ENCODE peak calls at places on chromosomes 16 and 17, in six cellular contexts. T, C, O, G, Q and V are unnamed samples.
A peak's percentile ranks its signal among the peaks of the same experiment; 100 is the strongest.

GRCh38 chr16:30002614-30003346 is 6.7 kb downstream of the INO80E start:
- ATAC-seq in C (no peak), T (no peak), G (no peak), O (no peak), Q (no peak), V (no peak)

GRCh38 chr16:85202631-85203461 is 90.6 kb upstream of the CIBAR2 start:
- ATAC-seq in Q (peak; percentile 73), T (peak; percentile 2), C (no peak), G (no peak), O (peak; percentile 22), V (peak; percentile 86)

GRCh38 chr16:49725651-49726050 is 130.3 kb downstream of the ZNF423 start:
- ATAC-seq in Q (no peak), O (peak; percentile 30), G (no peak), C (no peak), T (peak; percentile 48), V (no peak)

GRCh38 chr16:29825145-29826044 is 5.1 kb downstream of the MVP start:
- ATAC-seq in Q (no peak), O (peak; percentile 15), G (peak; percentile 51), T (peak; percentile 2), C (peak; percentile 56), V (peak; percentile 66)

GRCh38 chr16:80197790-80198201 is 343.0 kb upstream of the DYNLRB2 start:
- ATAC-seq in O (peak; percentile 97), Q (no peak), C (no peak), T (peak; percentile 40), G (no peak), V (no peak)

GRCh38 chr16:56708418-56708817 is 21.5 kb upstream of the NUP93 start:
- ATAC-seq in T (peak; percentile 56), O (no peak), Q (no peak), G (no peak), C (peak; percentile 35), V (no peak)

GRCh38 chr17:35051183-35051578 is 12.3 kb downstream of the RFFL start:
- ATAC-seq in Q (peak; percentile 73), T (peak; percentile 79), G (peak; percentile 85), O (no peak), C (peak; percentile 72), V (no peak)

GRCh38 chr16:86653289-86654006 is 75.1 kb downstream of the FOXL1 start:
- ATAC-seq in Q (no peak), O (no peak), G (no peak), T (no peak), C (no peak), V (no peak)

GRCh38 chr17:81030726-81031570 is 4.0 kb upstream of the BAIAP2 start:
- ATAC-seq in Q (peak; percentile 63), G (no peak), C (no peak), T (no peak), O (no peak), V (no peak)

GRCh38 chr17:57289130-57289529 is 32.8 kb downstream of the MSI2 start:
- ATAC-seq in Q (no peak), C (no peak), G (no peak), T (no peak), O (no peak), V (no peak)

GRCh38 chr17:28993645-28994426 is 12.0 kb downstream of the SEZ6 start:
- ATAC-seq in O (peak; percentile 8), Q (no peak), G (no peak), C (no peak), T (peak; percentile 5), V (no peak)

GRCh38 chr16:6510261-6510660 is 822.4 kb upstream of the RBFOX1 start:
- ATAC-seq in G (no peak), C (no peak), O (no peak), Q (no peak), T (no peak), V (no peak)

GRCh38 chr17:56557682-56558081 is 35.8 kb upstream of the NOG start:
- ATAC-seq in G (no peak), Q (no peak), O (no peak), T (no peak), C (no peak), V (no peak)

GRCh38 chr17:63804328-63804727 is 22.9 kb upstream of the PSMC5 start:
- ATAC-seq in Q (no peak), G (no peak), C (no peak), T (no peak), O (no peak), V (no peak)

GRCh38 chr16:63684702-63685101 is 1437.2 kb downstream of the CDH11 start:
- ATAC-seq in T (peak; percentile 49), C (peak; percentile 24), O (no peak), G (no peak), Q (no peak), V (no peak)

GRCh38 chr16:56344518-56345405 is 80.6 kb downstream of the AMFR start:
- ATAC-seq in C (no peak), G (peak; percentile 40), O (no peak), Q (no peak), T (peak; percentile 3), V (peak; percentile 13)

GRCh38 chr17:1153795-1154546 is 25.8 kb downstream of the ABR start:
- ATAC-seq in T (peak; percentile 55), C (no peak), G (peak; percentile 84), O (peak; percentile 66), Q (peak; percentile 9), V (peak; percentile 83)

GRCh38 chr16:85349413-85350145 is 237.3 kb upstream of the CIBAR2 start:
- ATAC-seq in G (no peak), C (no peak), O (no peak), Q (no peak), T (peak; percentile 11), V (no peak)

GRCh38 chr16:81155769-81156168 is 59.6 kb upstream of the GCSH start:
- ATAC-seq in Q (no peak), G (peak; percentile 44), T (no peak), O (peak; percentile 37), C (no peak), V (no peak)

GRCh38 chr16:19183187-19183586 is 15.1 kb downstream of the SYT17 start:
- ATAC-seq in G (no peak), T (peak; percentile 33), Q (no peak), O (no peak), C (no peak), V (no peak)

GRCh38 chr17:63722403-63722802 is 19.2 kb downstream of the STRADA start:
- ATAC-seq in Q (no peak), G (no peak), C (no peak), O (no peak), T (no peak), V (no peak)

GRCh38 chr16:51391798-51392511 is 240.9 kb upstream of the SALL1 start:
- ATAC-seq in Q (no peak), C (no peak), O (no peak), T (no peak), G (no peak), V (no peak)

GRCh38 chr17:32752934-32753333 is 124.0 kb downstream of the MYO1D start:
- ATAC-seq in O (no peak), T (no peak), G (no peak), C (no peak), Q (no peak), V (no peak)

GRCh38 chr17:63132509-63132911 is 166.5 kb downstream of the TANC2 start:
- ATAC-seq in T (no peak), C (no peak), Q (no peak), G (no peak), O (no peak), V (no peak)

GRCh38 chr16:16159662-16160061 is 63.6 kb downstream of the ABCC6 start:
- ATAC-seq in O (no peak), T (no peak), C (no peak), G (no peak), Q (no peak), V (no peak)
- H3K4me1 ChIP-seq in O (no peaks in the 10 kb centered on the region), T (no peaks in the 10 kb centered on the region), C (no peaks in the 10 kb centered on the region), G (no peaks in the 10 kb centered on the region), Q (no peaks in the 10 kb centered on the region), V (no peaks in the 10 kb centered on the region)

GRCh38 chr17:51124641-51125503 is 4.2 kb upstream of the SPAG9 start:
- ATAC-seq in T (no peak), O (no peak), C (no peak), G (no peak), Q (no peak), V (no peak)

GRCh38 chr17:51120739-51121619 is at the start of gene SPAG9:
- ATAC-seq in Q (peak; percentile 95), G (peak; percentile 73), O (peak; percentile 82), C (peak; percentile 78), T (peak; percentile 73), V (peak; percentile 93)

GRCh38 chr17:51120357-51120738 is 320 bp downstream of the SPAG9 start:
- ATAC-seq in C (peak; percentile 45), G (peak; percentile 59), T (peak; percentile 62), Q (peak; percentile 31), O (peak; percentile 45), V (peak; percentile 18)

GRCh38 chr17:51119415-51120356 is 982 bp downstream of the SPAG9 start:
- ATAC-seq in C (peak; percentile 46), O (peak; percentile 45), T (peak; percentile 56), Q (peak; percentile 0), G (peak; percentile 45), V (peak; percentile 5)

GRCh38 chr17:51121620-51122472 is 1.2 kb upstream of the SPAG9 start:
- ATAC-seq in T (peak; percentile 67), Q (peak; percentile 93), C (peak; percentile 68), O (peak; percentile 76), G (peak; percentile 86), V (peak; percentile 82)
- TF ChIP-seq EP300 in T (peak; percentile 40), Q (no peak), C (peak; percentile 63), O (peak; percentile 32), G (peak; percentile 84), V (no peak)

GRCh38 chr17:73901249-73901648 is 257.0 kb upstream of the SDK2 start:
- ATAC-seq in C (no peak), O (no peak), T (no peak), G (no peak), Q (no peak), V (no peak)

GRCh38 chr17:73901661-73902415 is 257.6 kb upstream of the SDK2 start:
- ATAC-seq in G (peak; percentile 34), Q (peak; percentile 66), O (no peak), C (no peak), T (no peak), V (no peak)

GRCh38 chr17:73900516-73900915 is 256.3 kb upstream of the SDK2 start:
- ATAC-seq in T (peak; percentile 66), O (no peak), Q (no peak), G (no peak), C (no peak), V (no peak)

GRCh38 chr17:73899839-73900238 is 255.6 kb upstream of the SDK2 start:
- ATAC-seq in Q (no peak), O (no peak), T (no peak), G (no peak), C (no peak), V (no peak)

GRCh38 chr17:73902416-73903181 is 258.4 kb upstream of the SDK2 start:
- ATAC-seq in G (no peak), C (no peak), Q (no peak), T (no peak), O (no peak), V (no peak)
- H3K4me3 ChIP-seq in G (no peak overlapping the region), C (no peak overlapping the region), Q (peak overlapping the region; percentile 52), T (no peak overlapping the region), O (no peak overlapping the region), V (no peak overlapping the region)

DNA sequence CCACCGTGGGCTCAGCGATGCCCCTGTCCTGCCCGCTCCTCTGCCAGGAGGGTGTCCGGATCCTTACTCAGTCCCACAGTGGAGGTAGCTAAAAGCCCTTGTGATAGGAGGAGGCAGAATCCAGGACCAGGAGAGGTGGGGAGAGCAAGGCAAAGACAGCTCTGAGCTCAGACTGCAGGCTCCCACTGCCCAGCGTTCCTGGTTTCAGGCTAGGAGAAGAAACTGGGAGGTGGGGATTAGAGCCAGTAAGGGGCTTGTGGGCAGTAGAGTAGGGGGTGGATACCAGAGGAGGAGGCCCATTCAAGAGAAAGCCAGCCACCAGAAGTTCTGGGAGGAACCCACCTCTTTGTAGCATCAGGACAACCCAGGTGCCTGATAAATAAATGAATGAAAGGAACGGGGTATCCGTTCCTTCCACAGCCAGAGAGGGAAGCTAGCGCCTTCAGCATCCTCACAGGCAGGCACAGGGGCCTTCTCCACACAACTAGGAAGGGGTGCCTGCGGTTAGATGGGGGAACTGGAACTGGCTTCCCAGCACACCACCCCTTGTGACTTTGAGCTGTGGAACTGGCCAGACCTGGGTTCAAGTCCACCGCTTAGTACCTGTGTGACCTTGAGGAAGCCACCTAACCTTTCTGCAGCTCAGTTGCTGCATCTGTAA is 2.3 kb downstream of the IL21R start:
- ATAC-seq in G (no peak), T (no peak), Q (no peak), O (no peak), C (peak; percentile 3), V (no peak)
- H3K4me1 ChIP-seq in G (no peaks in the 10 kb centered on the region), T (peaks cover 34% of the 10 kb centered on the region), Q (peaks cover 20% of the 10 kb centered on the region), O (peaks cover 4% of the 10 kb centered on the region), C (peaks cover 54% of the 10 kb centered on the region), V (no peaks in the 10 kb centered on the region)